ENCODE peak calls at places on chromosomes 16 and 17, in ten cellular contexts. L is stimulated activated CD4-positive, alpha-beta T cell treated with anti-CD3 and anti-CD28 coated beads, Interleukin-15, amount 100 ng/mL, for 24 hours; S is sciatic nerve; N is left cardiac atrium; I is activated T-helper 2 cell treated with anti-CD3 and anti-CD28 coated beads, Interferon-gamma antibody, Interleukin-2, Interleukin-4, amounts not matched to agents 10 μg/mL and 5 μg/mL and 100 μg/mL, durations not matched to agents 14 hours and 24 hours and 36 hours; K is stomach; O is caudate nucleus; R is AG20443; U is keratinocyte; E is neural progenitor cell. D is an unnamed sample.

GRCh38 chr16:87201052-87201451 is 116.1 kb downstream of the C16orf95 start:
- DNase-seq in L (no peak), N (peak), E (no peak), O (peak), I (no peak), R (peak), K (no peak), U (no peak), S (peak), D (no peak)

GRCh38 chr17:17151055-17151454 is 55.1 kb downstream of the PLD6 start:
- DNase-seq in N (no peak), S (no peak), O (no peak), L (peak), K (no peak), E (no peak), R (peak), U (no peak), I (no peak), D (no peak)

GRCh38 chr16:50611332-50611934 is 63.2 kb downstream of the NKD1 start:
- DNase-seq in U (no peak), O (no peak), I (no peak), S (no peak), L (no peak), R (no peak), K (no peak), E (no peak), N (no peak), D (no peak)

GRCh38 chr16:30063893-30064745 is 1.4 kb upstream of the ALDOA start:
- DNase-seq in K (peak), N (peak), L (peak), E (peak), O (peak), S (peak), U (no peak), R (peak), I (peak), D (peak)

GRCh38 chr16:85898521-85899442 is at the start of gene IRF8:
- DNase-seq in L (peak), K (peak), U (no peak), S (peak), O (no peak), I (peak), N (peak), E (peak), R (peak), D (no peak)

GRCh38 chr17:76394166-76394565 is 9.8 kb downstream of the SPHK1 start:
- DNase-seq in O (no peak), S (no peak), K (no peak), N (no peak), U (no peak), I (no peak), L (no peak), E (no peak), R (no peak), D (no peak)

GRCh38 chr17:32264140-32264799 is 1.4 kb upstream of the RHBDL3 start:
- DNase-seq in K (no peak), O (no peak), L (no peak), R (no peak), I (no peak), S (no peak), N (no peak), U (no peak), E (peak), D (no peak)

GRCh38 chr16:23594186-23594585 is 1.9 kb downstream of the NDUFAB1 start:
- DNase-seq in U (no peak), K (no peak), O (no peak), I (no peak), E (no peak), N (peak), L (no peak), S (no peak), R (no peak), D (no peak)

GRCh38 chr16:9275386-9275785 is 183.9 kb downstream of the HAPSTR1 start:
- DNase-seq in K (no peak), L (peak), S (no peak), E (no peak), R (no peak), U (no peak), I (no peak), O (no peak), N (no peak), D (no peak)

GRCh38 chr17:44314869-44315661 is 6.7 kb downstream of the RUNDC3A start:
- DNase-seq in E (peak), I (no peak), N (no peak), R (peak), K (peak), U (no peak), S (no peak), L (peak), O (peak), D (peak)

GRCh38 chr16:1206786-1207185 is 18.3 kb downstream of the TPSG1 start:
- DNase-seq in R (no peak), O (no peak), S (no peak), U (no peak), K (no peak), E (no peak), L (no peak), I (no peak), N (no peak), D (no peak)

GRCh38 chr17:75557075-75557851 is 30.3 kb upstream of the MYO15B start:
- DNase-seq in O (peak), I (no peak), N (no peak), K (peak), R (peak), S (no peak), L (no peak), U (no peak), E (no peak), D (no peak)

GRCh38 chr16:29873319-29873718 is 10.3 kb upstream of the CDIPT start:
- DNase-seq in E (no peak), R (no peak), S (no peak), K (no peak), I (no peak), N (no peak), U (no peak), O (no peak), L (no peak), D (no peak)

GRCh38 chr16:49755716-49756115 is 100.2 kb downstream of the ZNF423 start:
- DNase-seq in U (no peak), R (no peak), E (no peak), S (no peak), O (no peak), K (no peak), I (no peak), N (no peak), L (no peak), D (no peak)

GRCh38 chr16:55915116-55915827 is 40.1 kb upstream of the CES5A start:
- DNase-seq in O (peak), I (no peak), N (no peak), E (peak), U (no peak), R (no peak), L (no peak), S (no peak), K (no peak), D (no peak)

D was measured in NCI-H774.